ENCODE peak calls at places on chromosomes 2 and 18, in ten cellular contexts. One of them, this sample, is unnamed.

GRCh38 chr2:237290249-237290648 is 123.7 kb downstream of the COL6A3 start:
- DNase-seq in brain microvascular endothelial cell: no peak
- DNase-seq in AG04450: no peak
- DNase-seq in psoas muscle: peak
- DNase-seq in hepatocyte: peak
- DNase-seq in HL-60: no peak
- DNase-seq in AG09309: peak
- DNase-seq in cardiac muscle cell: peak
- DNase-seq in fibroblast of the aortic adventitia: peak
- DNase-seq in HFF-Myc: no peak
- DNase-seq in this sample: no peak

GRCh38 chr2:109663721-109664120 is 49.6 kb downstream of the SOWAHC start:
- DNase-seq in brain microvascular endothelial cell: peak
- DNase-seq in AG04450: no peak
- DNase-seq in psoas muscle: peak
- DNase-seq in hepatocyte: no peak
- DNase-seq in HL-60: no peak
- DNase-seq in AG09309: peak
- DNase-seq in cardiac muscle cell: peak
- DNase-seq in fibroblast of the aortic adventitia: peak
- DNase-seq in HFF-Myc: peak
- DNase-seq in this sample: no peak

GRCh38 chr2:23427976-23428375 is 43.0 kb downstream of the KLHL29 start:
- DNase-seq in brain microvascular endothelial cell: no peak
- DNase-seq in AG04450: no peak
- DNase-seq in psoas muscle: peak
- DNase-seq in hepatocyte: no peak
- DNase-seq in HL-60: no peak
- DNase-seq in AG09309: no peak
- DNase-seq in cardiac muscle cell: no peak
- DNase-seq in fibroblast of the aortic adventitia: no peak
- DNase-seq in HFF-Myc: no peak
- DNase-seq in this sample: no peak

GRCh38 chr2:24191156-24191555 is 16.3 kb downstream of the FAM228A start:
- DNase-seq in brain microvascular endothelial cell: no peak
- DNase-seq in AG04450: no peak
- DNase-seq in psoas muscle: no peak
- DNase-seq in hepatocyte: no peak
- DNase-seq in HL-60: no peak
- DNase-seq in AG09309: no peak
- DNase-seq in cardiac muscle cell: no peak
- DNase-seq in fibroblast of the aortic adventitia: no peak
- DNase-seq in HFF-Myc: no peak
- DNase-seq in this sample: no peak

GRCh38 chr2:222178450-222178849 is 120.3 kb downstream of the PAX3 start:
- DNase-seq in brain microvascular endothelial cell: no peak
- DNase-seq in AG04450: no peak
- DNase-seq in psoas muscle: no peak
- DNase-seq in hepatocyte: no peak
- DNase-seq in HL-60: no peak
- DNase-seq in AG09309: no peak
- DNase-seq in cardiac muscle cell: no peak
- DNase-seq in fibroblast of the aortic adventitia: no peak
- DNase-seq in HFF-Myc: no peak
- DNase-seq in this sample: no peak

GRCh38 chr18:36942264-36942663 is 113.3 kb downstream of the KIAA1328 start:
- DNase-seq in brain microvascular endothelial cell: peak
- DNase-seq in AG04450: peak
- DNase-seq in psoas muscle: no peak
- DNase-seq in hepatocyte: peak
- DNase-seq in HL-60: peak
- DNase-seq in AG09309: no peak
- DNase-seq in cardiac muscle cell: peak
- DNase-seq in fibroblast of the aortic adventitia: peak
- DNase-seq in HFF-Myc: peak
- DNase-seq in this sample: peak

GRCh38 chr18:26971327-26971918 is 105.9 kb upstream of the AQP4 start:
- DNase-seq in brain microvascular endothelial cell: no peak
- DNase-seq in AG04450: no peak
- DNase-seq in psoas muscle: peak
- DNase-seq in hepatocyte: no peak
- DNase-seq in HL-60: no peak
- DNase-seq in AG09309: no peak
- DNase-seq in cardiac muscle cell: no peak
- DNase-seq in fibroblast of the aortic adventitia: no peak
- DNase-seq in HFF-Myc: no peak
- DNase-seq in this sample: no peak

GRCh38 chr2:143161982-143162837 is 33.0 kb downstream of the ARHGAP15 start:
- DNase-seq in brain microvascular endothelial cell: peak
- DNase-seq in AG04450: peak
- DNase-seq in psoas muscle: no peak
- DNase-seq in hepatocyte: peak
- DNase-seq in HL-60: no peak
- DNase-seq in AG09309: no peak
- DNase-seq in cardiac muscle cell: peak
- DNase-seq in fibroblast of the aortic adventitia: peak
- DNase-seq in HFF-Myc: peak
- DNase-seq in this sample: no peak

GRCh38 chr2:73868204-73868978 is 24.4 kb upstream of the ACTG2 start:
- DNase-seq in brain microvascular endothelial cell: no peak
- DNase-seq in AG04450: no peak
- DNase-seq in psoas muscle: no peak
- DNase-seq in hepatocyte: no peak
- DNase-seq in HL-60: no peak
- DNase-seq in AG09309: no peak
- DNase-seq in cardiac muscle cell: no peak
- DNase-seq in fibroblast of the aortic adventitia: no peak
- DNase-seq in HFF-Myc: no peak
- DNase-seq in this sample: no peak

GRCh38 chr2:199570957-199571356 is 113.2 kb upstream of the SATB2 start:
- DNase-seq in brain microvascular endothelial cell: no peak
- DNase-seq in AG04450: no peak
- DNase-seq in psoas muscle: no peak
- DNase-seq in hepatocyte: no peak
- DNase-seq in HL-60: no peak
- DNase-seq in AG09309: no peak
- DNase-seq in cardiac muscle cell: no peak
- DNase-seq in fibroblast of the aortic adventitia: no peak
- DNase-seq in HFF-Myc: no peak
- DNase-seq in this sample: no peak

GRCh38 chr2:15729709-15730544 is 138.3 kb downstream of the DDX1 start:
- DNase-seq in brain microvascular endothelial cell: no peak
- DNase-seq in AG04450: no peak
- DNase-seq in psoas muscle: no peak
- DNase-seq in hepatocyte: no peak
- DNase-seq in HL-60: no peak
- DNase-seq in AG09309: no peak
- DNase-seq in cardiac muscle cell: peak
- DNase-seq in fibroblast of the aortic adventitia: no peak
- DNase-seq in HFF-Myc: no peak
- DNase-seq in this sample: no peak

GRCh38 chr2:227889336-227889735 is 17.9 kb downstream of the DAW1 start:
- DNase-seq in brain microvascular endothelial cell: no peak
- DNase-seq in AG04450: no peak
- DNase-seq in psoas muscle: no peak
- DNase-seq in hepatocyte: no peak
- DNase-seq in HL-60: no peak
- DNase-seq in AG09309: no peak
- DNase-seq in cardiac muscle cell: no peak
- DNase-seq in fibroblast of the aortic adventitia: no peak
- DNase-seq in HFF-Myc: no peak
- DNase-seq in this sample: no peak

GRCh38 chr2:38648107-38648761 is 17.7 kb upstream of the GALM start:
- DNase-seq in brain microvascular endothelial cell: no peak
- DNase-seq in AG04450: no peak
- DNase-seq in psoas muscle: no peak
- DNase-seq in hepatocyte: no peak
- DNase-seq in HL-60: peak
- DNase-seq in AG09309: no peak
- DNase-seq in cardiac muscle cell: peak
- DNase-seq in fibroblast of the aortic adventitia: no peak
- DNase-seq in HFF-Myc: no peak
- DNase-seq in this sample: no peak

GRCh38 chr2:72142743-72143440 is 4.8 kb downstream of the CYP26B1 start:
- DNase-seq in brain microvascular endothelial cell: no peak
- DNase-seq in AG04450: no peak
- DNase-seq in psoas muscle: peak
- DNase-seq in hepatocyte: peak
- DNase-seq in HL-60: no peak
- DNase-seq in AG09309: no peak
- DNase-seq in cardiac muscle cell: peak
- DNase-seq in fibroblast of the aortic adventitia: no peak
- DNase-seq in HFF-Myc: no peak
- DNase-seq in this sample: no peak

GRCh38 chr2:36618381-36618780 is 20.4 kb upstream of the FEZ2 start:
- DNase-seq in brain microvascular endothelial cell: peak
- DNase-seq in AG04450: peak
- DNase-seq in psoas muscle: no peak
- DNase-seq in hepatocyte: peak
- DNase-seq in HL-60: peak
- DNase-seq in AG09309: no peak
- DNase-seq in cardiac muscle cell: peak
- DNase-seq in fibroblast of the aortic adventitia: peak
- DNase-seq in HFF-Myc: no peak
- DNase-seq in this sample: peak

GRCh38 chr2:7510353-7510752 is 593.1 kb downstream of the RNF144A start:
- DNase-seq in brain microvascular endothelial cell: no peak
- DNase-seq in AG04450: no peak
- DNase-seq in psoas muscle: no peak
- DNase-seq in hepatocyte: no peak
- DNase-seq in HL-60: no peak
- DNase-seq in AG09309: no peak
- DNase-seq in cardiac muscle cell: no peak
- DNase-seq in fibroblast of the aortic adventitia: peak
- DNase-seq in HFF-Myc: no peak
- DNase-seq in this sample: no peak

GRCh38 chr2:242075683-242076082 is 206.2 kb downstream of the RTP5 start:
- DNase-seq in brain microvascular endothelial cell: no peak
- DNase-seq in AG04450: no peak
- DNase-seq in psoas muscle: no peak
- DNase-seq in hepatocyte: no peak
- DNase-seq in HL-60: no peak
- DNase-seq in AG09309: no peak
- DNase-seq in cardiac muscle cell: peak
- DNase-seq in fibroblast of the aortic adventitia: peak
- DNase-seq in HFF-Myc: no peak
- DNase-seq in this sample: no peak

GRCh38 chr2:237257471-237257951 is 156.5 kb downstream of the COL6A3 start:
- DNase-seq in brain microvascular endothelial cell: no peak
- DNase-seq in AG04450: no peak
- DNase-seq in psoas muscle: no peak
- DNase-seq in hepatocyte: no peak
- DNase-seq in HL-60: no peak
- DNase-seq in AG09309: no peak
- DNase-seq in cardiac muscle cell: peak
- DNase-seq in fibroblast of the aortic adventitia: peak
- DNase-seq in HFF-Myc: peak
- DNase-seq in this sample: no peak

GRCh38 chr18:68494802-68495560 is 219.9 kb downstream of the TMX3 start:
- DNase-seq in brain microvascular endothelial cell: peak
- DNase-seq in AG04450: peak
- DNase-seq in psoas muscle: no peak
- DNase-seq in hepatocyte: peak
- DNase-seq in HL-60: no peak
- DNase-seq in AG09309: peak
- DNase-seq in cardiac muscle cell: peak
- DNase-seq in fibroblast of the aortic adventitia: peak
- DNase-seq in HFF-Myc: peak
- DNase-seq in this sample: no peak

GRCh38 chr2:27737676-27738348 is 33.7 kb upstream of the MRPL33 start:
- DNase-seq in brain microvascular endothelial cell: peak
- DNase-seq in AG04450: peak
- DNase-seq in psoas muscle: no peak
- DNase-seq in hepatocyte: peak
- DNase-seq in HL-60: no peak
- DNase-seq in AG09309: peak
- DNase-seq in cardiac muscle cell: peak
- DNase-seq in fibroblast of the aortic adventitia: peak
- DNase-seq in HFF-Myc: no peak
- DNase-seq in this sample: peak
- TF ChIP-seq CTCF in brain microvascular endothelial cell: peak
- TF ChIP-seq CTCF in AG04450: no peak
- TF ChIP-seq CTCF in psoas muscle: no peak
- TF ChIP-seq CTCF in hepatocyte: no peak
- TF ChIP-seq CTCF in HL-60: no peak
- TF ChIP-seq CTCF in AG09309: no peak
- TF ChIP-seq CTCF in cardiac muscle cell: peak
- TF ChIP-seq CTCF in fibroblast of the aortic adventitia: no peak
- TF ChIP-seq CTCF in HFF-Myc: no peak
- TF ChIP-seq CTCF in this sample: no peak

GRCh38 chr2:230974096-230974913 is 21.6 kb upstream of the SPATA3 start:
- DNase-seq in brain microvascular endothelial cell: peak
- DNase-seq in AG04450: no peak
- DNase-seq in psoas muscle: no peak
- DNase-seq in hepatocyte: no peak
- DNase-seq in HL-60: no peak
- DNase-seq in AG09309: peak
- DNase-seq in cardiac muscle cell: peak
- DNase-seq in fibroblast of the aortic adventitia: no peak
- DNase-seq in HFF-Myc: no peak
- DNase-seq in this sample: peak
- H3K4me3 ChIP-seq in brain microvascular endothelial cell: no peak
- H3K4me3 ChIP-seq in AG04450: no peak
- H3K4me3 ChIP-seq in psoas muscle: no peak
- H3K4me3 ChIP-seq in hepatocyte: no peak
- H3K4me3 ChIP-seq in HL-60: no peak
- H3K4me3 ChIP-seq in AG09309: no peak
- H3K4me3 ChIP-seq in cardiac muscle cell: no peak
- H3K4me3 ChIP-seq in fibroblast of the aortic adventitia: no peak
- H3K4me3 ChIP-seq in HFF-Myc: no peak
- H3K4me3 ChIP-seq in this sample: no peak

GRCh38 chr2:196535742-196536141 is 103.8 kb upstream of the CCDC150 start:
- DNase-seq in brain microvascular endothelial cell: no peak
- DNase-seq in AG04450: no peak
- DNase-seq in psoas muscle: no peak
- DNase-seq in hepatocyte: no peak
- DNase-seq in HL-60: no peak
- DNase-seq in AG09309: no peak
- DNase-seq in cardiac muscle cell: peak
- DNase-seq in fibroblast of the aortic adventitia: no peak
- DNase-seq in HFF-Myc: no peak
- DNase-seq in this sample: no peak
- TF ChIP-seq CTCF in brain microvascular endothelial cell: no peak
- TF ChIP-seq CTCF in AG04450: peak
- TF ChIP-seq CTCF in psoas muscle: no peak
- TF ChIP-seq CTCF in hepatocyte: no peak
- TF ChIP-seq CTCF in HL-60: no peak
- TF ChIP-seq CTCF in AG09309: no peak
- TF ChIP-seq CTCF in cardiac muscle cell: peak
- TF ChIP-seq CTCF in fibroblast of the aortic adventitia: no peak
- TF ChIP-seq CTCF in HFF-Myc: no peak
- TF ChIP-seq CTCF in this sample: peak

GRCh38 chr2:28583899-28584553 is 88.2 kb downstream of the PLB1 start:
- DNase-seq in brain microvascular endothelial cell: peak
- DNase-seq in AG04450: peak
- DNase-seq in psoas muscle: peak
- DNase-seq in hepatocyte: peak
- DNase-seq in HL-60: peak
- DNase-seq in AG09309: peak
- DNase-seq in cardiac muscle cell: peak
- DNase-seq in fibroblast of the aortic adventitia: peak
- DNase-seq in HFF-Myc: peak
- DNase-seq in this sample: peak
- H3K4me3 ChIP-seq in brain microvascular endothelial cell: peak
- H3K4me3 ChIP-seq in AG04450: peak
- H3K4me3 ChIP-seq in psoas muscle: peak
- H3K4me3 ChIP-seq in hepatocyte: no peak
- H3K4me3 ChIP-seq in HL-60: no peak
- H3K4me3 ChIP-seq in AG09309: peak
- H3K4me3 ChIP-seq in cardiac muscle cell: no peak
- H3K4me3 ChIP-seq in fibroblast of the aortic adventitia: peak
- H3K4me3 ChIP-seq in HFF-Myc: peak
- H3K4me3 ChIP-seq in this sample: peak

This sample was measured in epithelial cell of proximal tubule.